ENCODE peak calls at places on chromosomes 11 and 22, in six cellular contexts. K is activated CD8-positive, alpha-beta memory T cell treated with anti-CD3 and anti-CD28 coated beads, Interleukin-2, amount 50 U/mL, for 4 hours; V is neural crest cell; A is NCI-H510A treated with DMSO at 0.1 percent for 48 hours; P is RPMI8226; G is colonic mucosa. R is an unnamed sample.

GRCh38 chr22:39656495-39657490 is 86.2 kb downstream of the CACNA1I start:
- DNase-seq in G (no peak), P (no peak), V (no peak), K (no peak), A (no peak), R (no peak)

GRCh38 chr11:81331073-81331472 is 1402.6 kb downstream of the FAM181B start:
- DNase-seq in A (no peak), P (no peak), K (no peak), G (no peak), V (no peak), R (no peak)

GRCh38 chr11:57307666-57308270 is 17.0 kb downstream of the TNKS1BP1 start:
- DNase-seq in K (no peak), A (no peak), V (no peak), P (no peak), G (no peak), R (no peak)

GRCh38 chr22:23279781-23280180 is 99.5 kb downstream of the BCR start:
- DNase-seq in P (no peak), K (no peak), V (no peak), A (no peak), G (no peak), R (no peak)

GRCh38 chr11:32005786-32006406 is 85.0 kb upstream of the RCN1 start:
- DNase-seq in K (no peak), P (no peak), G (no peak), V (no peak), A (no peak), R (no peak)

GRCh38 chr22:49934891-49935557 is 16.6 kb downstream of the CRELD2 start:
- DNase-seq in P (peak; percentile 93), A (peak; percentile 18), G (peak; percentile 90), V (no peak), K (peak; percentile 92), R (peak; percentile 93)

GRCh38 chr11:107927559-107927958 is 689 bp upstream of the RAB39A start:
- DNase-seq in P (no peak), V (no peak), A (no peak), G (no peak), K (no peak), R (no peak)

GRCh38 chr22:35883028-35883620 is 145.5 kb downstream of the RBFOX2 start:
- DNase-seq in K (no peak), P (peak; percentile 52), V (no peak), A (no peak), G (no peak), R (no peak)

GRCh38 chr22:24423519-24424000 is 3.8 kb upstream of the ADORA2A start:
- DNase-seq in A (no peak), V (peak; percentile 70), G (peak; percentile 60), K (peak; percentile 72), P (peak; percentile 74), R (peak; percentile 86)

GRCh38 chr22:39453765-39454378 is 2.9 kb upstream of the MGAT3 start:
- DNase-seq in G (no peak), K (no peak), A (no peak), V (no peak), P (no peak), R (no peak)

GRCh38 chr22:38954414-38955043 is 2.9 kb upstream of the APOBEC3A start:
- DNase-seq in K (peak; percentile 6), V (no peak), P (no peak), A (no peak), G (no peak), R (no peak)

GRCh38 chr22:42793848-42794405 is 63.1 kb downstream of the ARFGAP3 start:
- DNase-seq in G (no peak), V (no peak), A (no peak), P (no peak), K (no peak), R (no peak)

GRCh38 chr11:59560290-59560701 is 49.0 kb downstream of the OR4D9 start:
- DNase-seq in G (peak; percentile 87), A (peak; percentile 78), P (peak; percentile 81), V (peak; percentile 86), K (peak; percentile 61), R (peak; percentile 80)

GRCh38 chr11:624705-625635 is at the start of gene CDHR5:
- DNase-seq in P (no peak), G (peak; percentile 86), V (no peak), K (no peak), A (no peak), R (peak; percentile 36)